ENCODE peak calls at places on chromosomes 4 and X, in nine cellular contexts. O is body of pancreas, B is psoas muscle, C is A673, J is ovary, H is tibial nerve, I is colonic mucosa, X is uterus, K is GM23338. V is an unnamed sample. For H3K4me1 and H3K27me3, the result is how much of the 10 kb centered on the place peaks cover.

GRCh38 chrX:97397371-97397770 is 513.7 kb downstream of the RPA4 start:
- DNase-seq in H (no peak), J (no peak), B (no peak), K (no peak), I (no peak), C (no peak), X (no peak), O (no peak), V (no peak)

GRCh38 chr4:100149190-100149589 is 41.1 kb downstream of the DDIT4L start:
- DNase-seq in I (no peak), O (no peak), X (no peak), K (no peak), B (no peak), H (no peak), J (no peak), C (no peak), V (no peak)

GRCh38 chr4:3445829-3446545 is 4.2 kb downstream of the HGFAC start:
- DNase-seq in B (peak), C (no peak), J (no peak), K (no peak), H (no peak), X (no peak), O (no peak), I (no peak), V (no peak)

GRCh38 chr4:150679018-150679766 is 97.2 kb downstream of the MAB21L2 start:
- DNase-seq in I (no peak), J (no peak), O (no peak), H (no peak), X (no peak), C (no peak), B (no peak), K (no peak), V (no peak)

GRCh38 chr4:106380179-106380578 is 11.6 kb upstream of the GIMD1 start:
- DNase-seq in K (no peak), I (no peak), J (no peak), O (no peak), X (no peak), H (no peak), B (no peak), C (no peak), V (no peak)

GRCh38 chr4:151730003-151730559 is 30.7 kb downstream of the GATB start:
- DNase-seq in X (peak), B (no peak), J (no peak), H (no peak), O (no peak), C (no peak), K (peak), I (peak), V (peak)

GRCh38 chrX:44042731-44043130 is 69.5 kb upstream of the NDP start:
- DNase-seq in K (no peak), C (no peak), X (peak), B (no peak), J (peak), O (no peak), H (no peak), I (no peak), V (no peak)

GRCh38 chr4:66926687-66927086 is 618.6 kb downstream of the CENPC start:
- DNase-seq in O (no peak), I (no peak), J (no peak), X (no peak), B (no peak), H (no peak), C (no peak), K (peak), V (no peak)

GRCh38 chr4:173766231-173766630 is 236.2 kb upstream of the HAND2 start:
- DNase-seq in J (no peak), X (no peak), I (no peak), K (no peak), B (no peak), C (no peak), H (no peak), O (no peak), V (no peak)

GRCh38 chr4:54548831-54549460 is 108.8 kb upstream of the KIT start:
- DNase-seq in J (no peak), K (no peak), O (no peak), X (no peak), H (no peak), C (no peak), B (no peak), I (no peak), V (no peak)

GRCh38 chr4:151806511-151806927 is 45.7 kb upstream of the GATB start:
- DNase-seq in O (no peak), X (no peak), I (no peak), J (no peak), H (no peak), B (no peak), C (no peak), K (no peak), V (peak)

GRCh38 chr4:127503111-127503510 is 129.6 kb upstream of the INTU start:
- DNase-seq in C (no peak), O (no peak), I (no peak), X (no peak), K (peak), J (no peak), H (no peak), B (no peak), V (no peak)

GRCh38 chr4:187139116-187139515 is 415.5 kb upstream of the FAT1 start:
- DNase-seq in J (no peak), K (no peak), H (no peak), X (no peak), O (no peak), I (peak), B (no peak), C (no peak), V (no peak)

GRCh38 chrX:64977830-64978229 is 1.6 kb upstream of the ZC4H2 start:
- DNase-seq in X (no peak), I (no peak), B (no peak), O (no peak), H (no peak), C (no peak), J (no peak), K (no peak), V (no peak)

GRCh38 chr4:128780688-128781087 is 28.8 kb upstream of the JADE1 start:
- DNase-seq in H (no peak), B (no peak), C (no peak), K (no peak), I (no peak), J (no peak), O (no peak), X (no peak), V (no peak)

GRCh38 chr4:13766722-13767495 is 139.4 kb upstream of the BOD1L1 start:
- DNase-seq in K (no peak), J (no peak), C (no peak), B (no peak), H (no peak), I (no peak), X (no peak), O (peak), V (no peak)

GRCh38 chr4:82787342-82787741 is 11.3 kb downstream of the SCD5 start:
- DNase-seq in H (no peak), C (no peak), X (no peak), O (no peak), K (no peak), J (no peak), I (no peak), B (no peak), V (peak)

GRCh38 chr4:153651041-153651960 is 32.8 kb upstream of the TLR2 start:
- DNase-seq in J (no peak), C (peak), B (peak), I (no peak), H (peak), O (peak), K (no peak), X (no peak), V (no peak)

GRCh38 chrX:148599404-148599803 is 99.0 kb downstream of the AFF2 start:
- DNase-seq in K (no peak), I (no peak), J (no peak), O (no peak), B (no peak), C (no peak), H (no peak), X (no peak), V (no peak)

GRCh38 chr4:139223682-139224317 is 46.8 kb upstream of the ELF2 start:
- DNase-seq in I (no peak), O (peak), C (peak), B (peak), K (no peak), H (no peak), X (no peak), J (no peak), V (no peak)

GRCh38 chr4:113921089-113921842 is 58.2 kb downstream of the ARSJ start:
- DNase-seq in B (no peak), C (peak), K (no peak), X (no peak), I (no peak), O (no peak), J (no peak), H (no peak), V (no peak)

GRCh38 chr4:8159522-8160232 is 1.1 kb upstream of the ABLIM2 start:
- DNase-seq in O (peak), X (no peak), I (no peak), J (no peak), B (no peak), H (no peak), K (peak), C (no peak), V (peak)

GRCh38 chrX:155857561-155857960 is 23.6 kb upstream of the VAMP7 start:
- DNase-seq in X (no peak), C (peak), B (no peak), I (no peak), O (no peak), K (peak), H (no peak), J (no peak), V (peak)

GRCh38 chr4:77092832-77093800 is 17.3 kb upstream of the CCNI start:
- DNase-seq in X (no peak), J (no peak), B (no peak), K (no peak), C (peak), H (no peak), O (no peak), I (no peak), V (no peak)

GRCh38 chr4:2948895-2949781 is 14.1 kb downstream of the NOP14 start:
- DNase-seq in O (peak), J (no peak), I (no peak), H (no peak), K (no peak), X (no peak), B (no peak), C (peak), V (peak)

GRCh38 chrX:46865281-46865680 is 28.4 kb downstream of the RP2 start:
- DNase-seq in X (no peak), B (no peak), C (no peak), J (no peak), I (no peak), K (no peak), H (no peak), O (peak), V (no peak)

GRCh38 chr4:93855926-93856325 is 27.4 kb downstream of the ATOH1 start:
- DNase-seq in K (no peak), C (no peak), B (no peak), X (no peak), I (no peak), H (no peak), O (no peak), J (no peak), V (no peak)

GRCh38 chr4:14853186-14853946 is 148.9 kb upstream of the CPEB2 start:
- DNase-seq in X (no peak), B (no peak), C (no peak), K (peak), H (no peak), O (no peak), I (no peak), J (no peak), V (no peak)

GRCh38 chrX:129760155-129760554 is 19.6 kb upstream of the SASH3 start:
- DNase-seq in B (no peak), K (no peak), C (no peak), X (no peak), J (no peak), O (no peak), H (no peak), I (no peak), V (no peak)
- H3K4me1 ChIP-seq in B (under half), K (under half), C (under half), X (under half), J (under half), O (under half), H (under half), I (under half), V (under half)

DNA sequence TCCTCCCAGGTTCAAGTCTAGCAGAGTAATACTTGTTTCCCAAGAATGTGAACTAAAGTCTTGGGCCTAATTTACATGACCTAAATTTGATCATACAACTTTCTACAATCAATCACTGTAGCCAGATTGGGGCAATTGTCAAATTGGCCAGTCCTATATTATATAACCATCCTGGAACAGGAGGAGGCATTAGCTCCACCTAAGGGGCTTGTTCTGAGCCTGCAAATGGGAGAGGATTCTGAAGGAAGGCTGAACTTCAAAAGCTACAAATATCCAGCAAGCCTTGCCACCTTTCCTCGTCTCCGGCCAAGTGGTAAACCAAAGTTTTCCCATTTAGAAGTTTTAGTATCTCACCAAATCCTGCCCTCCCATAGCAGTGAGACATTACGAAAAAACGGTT is 1289.6 kb upstream of the TENM3 start:
- DNase-seq in X (no peak), I (no peak), H (no peak), J (no peak), B (no peak), C (peak), K (peak), O (no peak), V (peak)
- TF ChIP-seq CTCF in X (no peak), I (no peak), H (no peak), J (no peak), B (no peak), C (peak), K (peak), O (no peak), V (peak)

DNA sequence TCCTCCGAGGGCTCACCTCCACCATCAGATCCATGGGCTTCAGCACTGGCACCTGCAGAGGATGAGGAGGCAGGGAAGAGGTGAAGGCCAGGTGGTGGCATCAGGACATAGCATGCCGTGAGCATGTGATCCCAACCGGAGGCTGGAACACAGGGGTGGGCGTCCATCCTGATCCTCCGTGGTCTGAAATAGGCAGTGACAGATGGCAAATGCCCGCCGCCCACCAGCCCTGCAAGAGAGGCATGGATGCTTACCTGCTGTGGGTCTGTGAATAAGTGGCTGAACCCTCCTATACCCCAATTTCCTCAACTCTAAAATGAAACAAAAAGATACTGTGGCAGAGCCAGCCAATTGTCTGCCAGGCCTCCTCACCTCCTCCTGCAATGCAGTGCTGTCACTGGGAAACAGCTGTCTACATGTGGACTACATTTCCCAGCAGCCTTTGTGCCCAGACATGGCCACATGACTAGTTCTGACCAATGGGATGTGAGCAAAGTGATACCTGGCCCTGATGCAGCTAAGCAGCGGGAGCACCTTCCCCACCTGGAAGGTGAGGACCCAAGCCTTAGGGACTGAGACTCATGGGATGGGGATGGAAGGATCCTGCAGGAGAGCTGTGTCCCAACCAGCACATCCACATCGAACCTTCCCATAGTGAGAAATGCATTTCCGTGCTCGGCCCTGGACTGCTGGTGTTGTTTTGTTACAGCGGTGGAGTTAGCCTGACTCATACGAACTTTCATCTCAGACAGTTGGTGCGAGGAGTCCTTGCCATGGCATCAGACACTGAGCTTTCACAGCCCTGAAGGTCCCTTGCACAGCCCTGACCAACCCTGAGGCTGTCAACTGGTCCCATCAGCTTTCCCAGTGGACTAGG is 99.5 kb downstream of the PPP2R2C start:
- DNase-seq in I (no peak), O (peak), K (peak), J (no peak), X (no peak), H (no peak), C (peak), B (no peak), V (peak)
- H3K27me3 ChIP-seq in I (under half), O (under half), K (under half), J (under half), X (under half), H (under half), C (under half), B (under half), V (under half)

GRCh38 chr4:145881585-145881984 is 57.0 kb downstream of the ZNF827 start:
- DNase-seq in C (no peak), I (no peak), K (no peak), O (no peak), H (no peak), J (no peak), X (no peak), B (no peak), V (no peak)
- H3K4me1 ChIP-seq in C (under half), I (under half), K (under half), O (under half), H (under half), J (under half), X (under half), B (half or more), V (under half)

DNA sequence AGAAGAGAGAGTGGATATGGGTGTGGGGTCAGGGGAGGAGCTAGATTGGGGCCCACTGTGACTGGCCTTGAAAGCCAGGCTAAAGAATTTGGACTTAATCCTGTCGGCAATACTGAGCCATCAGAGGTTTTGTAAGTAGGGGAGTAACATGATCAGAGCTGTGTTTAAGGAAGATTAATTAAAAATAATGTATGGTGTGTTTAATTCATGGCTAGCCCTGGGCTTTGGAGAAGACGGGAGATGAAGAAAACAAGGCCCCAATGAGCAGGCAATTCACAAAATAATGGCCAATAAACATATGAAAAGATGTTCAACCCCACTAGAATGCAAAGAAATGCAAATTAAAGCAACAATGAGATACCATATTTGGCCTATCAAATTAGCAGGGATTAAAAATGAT is 98.2 kb upstream of the PJA1 start:
- DNase-seq in K (peak), B (no peak), X (no peak), J (no peak), C (no peak), I (no peak), H (no peak), O (no peak), V (no peak)
- TF ChIP-seq CTCF in K (no peak), B (no peak), X (no peak), J (no peak), C (no peak), I (no peak), H (no peak), O (no peak), V (no peak)

GRCh38 chrX:69906447-69906846 is 143.3 kb downstream of the AWAT2 start:
- DNase-seq in H (no peak), X (no peak), C (no peak), I (no peak), B (no peak), K (no peak), O (no peak), J (no peak), V (no peak)
- H3K27me3 ChIP-seq in H (under half), X (under half), C (under half), I (under half), B (under half), K (under half), O (under half), J (under half), V (under half)

V was measured in endodermal cell.